ENCODE peak calls at places on chromosomes 3 and 15, in eight cellular contexts. One of them, this sample, is unnamed.

GRCh38 chr3:48716508-48716981 is 476 bp downstream of the IP6K2 start:
- DNase-seq in HCT116: no peak
- DNase-seq in K562: peak; percentile 25
- DNase-seq in A549: no peak
- DNase-seq in HepG2: no peak
- DNase-seq in endothelial cell of umbilical vein: peak; percentile 36
- DNase-seq in H1: peak; percentile 57
- DNase-seq in GM12878: no peak
- DNase-seq in this sample: peak; percentile 16

GRCh38 chr3:128489860-128490649 is 2.9 kb downstream of the GATA2 start:
- DNase-seq in HCT116: no peak
- DNase-seq in K562: peak; percentile 56
- DNase-seq in A549: no peak
- DNase-seq in HepG2: peak; percentile 37
- DNase-seq in endothelial cell of umbilical vein: peak; percentile 77
- DNase-seq in H1: peak; percentile 81
- DNase-seq in GM12878: no peak
- DNase-seq in this sample: no peak

GRCh38 chr15:55791576-55792400 is 48.8 kb upstream of the PRTG start:
- DNase-seq in HCT116: no peak
- DNase-seq in K562: no peak
- DNase-seq in A549: no peak
- DNase-seq in HepG2: no peak
- DNase-seq in endothelial cell of umbilical vein: peak; percentile 15
- DNase-seq in H1: no peak
- DNase-seq in GM12878: no peak
- DNase-seq in this sample: peak; percentile 12

GRCh38 chr3:42128526-42128925 is 37.4 kb downstream of the TRAK1 start:
- DNase-seq in HCT116: no peak
- DNase-seq in K562: no peak
- DNase-seq in A549: no peak
- DNase-seq in HepG2: no peak
- DNase-seq in endothelial cell of umbilical vein: no peak
- DNase-seq in H1: no peak
- DNase-seq in GM12878: no peak
- DNase-seq in this sample: no peak

GRCh38 chr3:122668930-122669730 is 11.5 kb upstream of the PARP14 start:
- DNase-seq in HCT116: peak; percentile 89
- DNase-seq in K562: no peak
- DNase-seq in A549: peak; percentile 24
- DNase-seq in HepG2: peak; percentile 50
- DNase-seq in endothelial cell of umbilical vein: no peak
- DNase-seq in H1: no peak
- DNase-seq in GM12878: no peak
- DNase-seq in this sample: peak; percentile 9

GRCh38 chr15:29747837-29748417 is 74.3 kb downstream of the TJP1 start:
- DNase-seq in HCT116: peak; percentile 8
- DNase-seq in K562: no peak
- DNase-seq in A549: no peak
- DNase-seq in HepG2: peak; percentile 3
- DNase-seq in endothelial cell of umbilical vein: peak; percentile 49
- DNase-seq in H1: no peak
- DNase-seq in GM12878: no peak
- DNase-seq in this sample: no peak

GRCh38 chr15:38860682-38861081 is 296.1 kb upstream of the RASGRP1 start:
- DNase-seq in HCT116: no peak
- DNase-seq in K562: no peak
- DNase-seq in A549: no peak
- DNase-seq in HepG2: no peak
- DNase-seq in endothelial cell of umbilical vein: no peak
- DNase-seq in H1: no peak
- DNase-seq in GM12878: no peak
- DNase-seq in this sample: no peak

GRCh38 chr15:70322051-70322668 is 224.4 kb upstream of the TLE3 start:
- DNase-seq in HCT116: no peak
- DNase-seq in K562: no peak
- DNase-seq in A549: no peak
- DNase-seq in HepG2: no peak
- DNase-seq in endothelial cell of umbilical vein: no peak
- DNase-seq in H1: no peak
- DNase-seq in GM12878: peak; percentile 34
- DNase-seq in this sample: peak; percentile 12

GRCh38 chr3:140205598-140205997 is 270.6 kb downstream of the CLSTN2 start:
- DNase-seq in HCT116: no peak
- DNase-seq in K562: no peak
- DNase-seq in A549: no peak
- DNase-seq in HepG2: no peak
- DNase-seq in endothelial cell of umbilical vein: no peak
- DNase-seq in H1: no peak
- DNase-seq in GM12878: no peak
- DNase-seq in this sample: no peak

GRCh38 chr3:170909129-170909903 is 879 bp upstream of the EIF5A2 start:
- DNase-seq in HCT116: no peak
- DNase-seq in K562: no peak
- DNase-seq in A549: peak; percentile 31
- DNase-seq in HepG2: peak; percentile 69
- DNase-seq in endothelial cell of umbilical vein: peak; percentile 4
- DNase-seq in H1: no peak
- DNase-seq in GM12878: no peak
- DNase-seq in this sample: peak; percentile 63

GRCh38 chr3:193680220-193680619 is 87.2 kb downstream of the OPA1 start:
- DNase-seq in HCT116: no peak
- DNase-seq in K562: peak; percentile 3
- DNase-seq in A549: no peak
- DNase-seq in HepG2: no peak
- DNase-seq in endothelial cell of umbilical vein: no peak
- DNase-seq in H1: no peak
- DNase-seq in GM12878: no peak
- DNase-seq in this sample: no peak

GRCh38 chr3:187150599-187150998 is 11.3 kb upstream of the RPL39L start:
- DNase-seq in HCT116: no peak
- DNase-seq in K562: peak; percentile 43
- DNase-seq in A549: no peak
- DNase-seq in HepG2: peak; percentile 34
- DNase-seq in endothelial cell of umbilical vein: peak; percentile 16
- DNase-seq in H1: peak; percentile 77
- DNase-seq in GM12878: no peak
- DNase-seq in this sample: peak; percentile 49

GRCh38 chr15:70153948-70154439 is 56.3 kb upstream of the TLE3 start:
- DNase-seq in HCT116: no peak
- DNase-seq in K562: no peak
- DNase-seq in A549: no peak
- DNase-seq in HepG2: no peak
- DNase-seq in endothelial cell of umbilical vein: no peak
- DNase-seq in H1: no peak
- DNase-seq in GM12878: no peak
- DNase-seq in this sample: no peak

GRCh38 chr15:41182266-41182665 is 48.3 kb downstream of the EXD1 start:
- DNase-seq in HCT116: no peak
- DNase-seq in K562: no peak
- DNase-seq in A549: no peak
- DNase-seq in HepG2: no peak
- DNase-seq in endothelial cell of umbilical vein: no peak
- DNase-seq in H1: no peak
- DNase-seq in GM12878: no peak
- DNase-seq in this sample: no peak

GRCh38 chr3:9826815-9827574 is 16.8 kb downstream of the RPUSD3 start:
- DNase-seq in HCT116: no peak
- DNase-seq in K562: peak; percentile 62
- DNase-seq in A549: peak; percentile 44
- DNase-seq in HepG2: peak; percentile 29
- DNase-seq in endothelial cell of umbilical vein: no peak
- DNase-seq in H1: peak; percentile 74
- DNase-seq in GM12878: no peak
- DNase-seq in this sample: peak; percentile 69

DNA sequence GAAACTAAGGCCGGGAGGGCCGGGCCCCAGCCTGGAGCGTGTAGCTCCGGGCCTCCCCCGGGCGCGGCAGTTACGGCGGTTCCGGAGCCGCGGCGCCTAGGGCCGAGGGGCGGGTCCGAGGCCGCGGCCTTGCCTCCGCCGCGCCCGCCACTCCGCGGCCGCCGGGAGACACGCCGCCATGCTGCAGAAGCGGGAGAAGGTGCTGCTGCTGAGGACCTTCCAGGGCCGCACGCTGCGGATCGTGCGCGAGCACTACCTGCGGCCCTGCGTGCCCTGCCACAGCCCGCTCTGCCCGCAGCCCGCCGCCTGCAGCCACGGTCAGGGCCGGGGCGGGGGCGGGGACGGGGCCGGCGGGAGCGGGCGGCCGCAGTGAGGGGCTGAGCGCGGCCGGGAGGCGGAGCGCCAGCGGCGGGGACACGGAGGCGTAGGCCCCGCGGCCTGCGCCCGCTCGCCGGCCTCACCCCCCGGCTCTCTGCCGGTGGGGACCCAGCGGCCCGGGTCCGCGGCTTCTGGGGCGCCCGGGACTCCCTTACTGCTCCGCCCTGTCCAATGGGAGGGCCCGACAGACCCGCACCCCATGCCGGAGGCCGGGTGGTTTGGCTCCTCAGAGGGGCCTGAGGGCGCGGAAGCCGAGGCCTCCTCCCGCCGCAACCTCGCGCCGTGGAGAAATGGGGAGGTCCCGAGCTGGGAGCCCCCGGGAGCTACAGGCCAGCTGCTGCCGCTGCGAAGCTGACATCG is at the start of gene DIS3L:
- DNase-seq in HCT116: no peak
- DNase-seq in K562: peak; percentile 71
- DNase-seq in A549: peak; percentile 81
- DNase-seq in HepG2: peak; percentile 32
- DNase-seq in endothelial cell of umbilical vein: peak; percentile 53
- DNase-seq in H1: peak; percentile 80
- DNase-seq in GM12878: peak; percentile 8
- DNase-seq in this sample: peak; percentile 88
- TF ChIP-seq POLR2A in HCT116: peak; percentile 82
- TF ChIP-seq POLR2A in K562: peak; percentile 23
- TF ChIP-seq POLR2A in A549: peak; percentile 84
- TF ChIP-seq POLR2A in HepG2: peak; percentile 54
- TF ChIP-seq POLR2A in endothelial cell of umbilical vein: peak; percentile 59
- TF ChIP-seq POLR2A in H1: no peak
- TF ChIP-seq POLR2A in GM12878: peak; percentile 86
- TF ChIP-seq POLR2A in this sample: peak; percentile 86

DNA sequence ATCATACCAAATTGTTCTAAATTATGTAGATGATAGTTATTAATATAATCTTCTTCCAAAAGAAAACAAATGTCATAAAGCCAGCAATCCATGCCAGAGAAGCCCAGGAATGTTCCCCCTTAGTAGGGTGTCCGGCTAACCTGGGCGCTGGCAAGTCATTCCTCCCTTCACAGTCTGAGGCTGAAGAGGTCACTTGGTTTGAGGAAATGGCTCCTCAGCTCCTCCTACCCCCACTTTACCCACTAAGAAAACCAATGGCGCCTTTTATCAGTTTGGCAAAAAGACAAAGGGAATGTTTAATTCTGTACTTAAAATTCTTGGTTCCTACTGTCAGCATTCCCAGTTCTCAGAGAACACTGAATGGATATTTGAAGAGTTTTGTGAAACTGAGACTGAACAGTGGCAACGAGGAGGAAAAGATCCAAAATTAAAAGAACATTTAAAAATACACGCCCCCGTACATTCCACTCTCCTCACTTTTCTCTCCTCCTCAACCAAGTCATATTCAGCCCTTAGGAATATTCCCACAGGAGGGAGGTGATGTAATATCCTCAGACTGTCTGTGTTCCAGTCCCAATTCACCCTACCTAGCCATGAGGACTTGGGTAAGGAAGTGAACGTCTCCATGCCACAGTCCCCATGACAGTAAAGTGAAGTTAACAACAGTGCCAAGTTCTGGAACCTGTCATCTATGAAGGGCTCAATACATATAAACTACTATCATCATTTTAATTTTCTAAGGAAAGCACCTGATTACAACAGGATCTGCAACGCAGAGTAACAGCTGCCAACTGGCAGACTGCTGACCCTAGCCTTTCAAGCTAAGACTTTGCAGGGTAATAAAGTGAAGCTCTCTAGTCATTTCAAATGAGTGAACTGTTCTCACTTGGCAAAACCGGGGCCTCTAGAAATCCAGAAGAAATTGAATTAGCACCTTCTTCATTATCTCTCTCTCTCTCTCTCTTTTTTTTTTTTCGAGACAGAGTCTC is 234.4 kb upstream of the ICE2 start:
- DNase-seq in HCT116: no peak
- DNase-seq in K562: no peak
- DNase-seq in A549: no peak
- DNase-seq in HepG2: no peak
- DNase-seq in endothelial cell of umbilical vein: peak; percentile 47
- DNase-seq in H1: no peak
- DNase-seq in GM12878: no peak
- DNase-seq in this sample: no peak
- TF ChIP-seq MAX in HCT116: no peak
- TF ChIP-seq MAX in K562: no peak
- TF ChIP-seq MAX in A549: no peak
- TF ChIP-seq MAX in HepG2: no peak
- TF ChIP-seq MAX in endothelial cell of umbilical vein: no peak
- TF ChIP-seq MAX in H1: no peak
- TF ChIP-seq MAX in GM12878: no peak
- TF ChIP-seq MAX in this sample: no peak

GRCh38 chr15:75367913-75368688 is at the start of gene MAN2C1:
- DNase-seq in HCT116: peak; percentile 97
- DNase-seq in K562: peak; percentile 99
- DNase-seq in A549: peak; percentile 98
- DNase-seq in HepG2: peak; percentile 95
- DNase-seq in endothelial cell of umbilical vein: peak; percentile 93
- DNase-seq in H1: peak; percentile 94
- DNase-seq in GM12878: peak; percentile 95
- DNase-seq in this sample: peak; percentile 99
- TF ChIP-seq POLR2A in HCT116: peak; percentile 92
- TF ChIP-seq POLR2A in K562: peak; percentile 98
- TF ChIP-seq POLR2A in A549: peak; percentile 98
- TF ChIP-seq POLR2A in HepG2: peak; percentile 98
- TF ChIP-seq POLR2A in endothelial cell of umbilical vein: peak; percentile 93
- TF ChIP-seq POLR2A in H1: peak; percentile 95
- TF ChIP-seq POLR2A in GM12878: peak; percentile 97
- TF ChIP-seq POLR2A in this sample: peak; percentile 83

GRCh38 chr3:69086133-69086722 is 1.5 kb downstream of the ARL6IP5 start:
- DNase-seq in HCT116: peak; percentile 72
- DNase-seq in K562: peak; percentile 61
- DNase-seq in A549: peak; percentile 36
- DNase-seq in HepG2: peak; percentile 41
- DNase-seq in endothelial cell of umbilical vein: peak; percentile 96
- DNase-seq in H1: no peak
- DNase-seq in GM12878: no peak
- DNase-seq in this sample: peak; percentile 85
- TF ChIP-seq MAX in HCT116: peak; percentile 68
- TF ChIP-seq MAX in K562: no peak
- TF ChIP-seq MAX in A549: peak; percentile 28
- TF ChIP-seq MAX in HepG2: no peak
- TF ChIP-seq MAX in endothelial cell of umbilical vein: no peak
- TF ChIP-seq MAX in H1: no peak
- TF ChIP-seq MAX in GM12878: no peak
- TF ChIP-seq MAX in this sample: no peak